ENCODE peak calls at places on chromosomes 1 and 21, in ten cellular contexts. One of them, this sample, is unnamed.

GRCh38 chr1:178275553-178275952 is 181.6 kb downstream of the RASAL2 start:
- DNase-seq in esophagus squamous epithelium: no peak
- DNase-seq in stomach: no peak
- DNase-seq in thoracic aorta: no peak
- DNase-seq in ovary: no peak
- DNase-seq in CD4-positive, alpha-beta T cell: no peak
- DNase-seq in adrenal gland: no peak
- DNase-seq in SK-N-SH: no peak
- DNase-seq in IMR-90: peak; percentile 37
- DNase-seq in A549: no peak
- DNase-seq in this sample: no peak

GRCh38 chr21:33238565-33239255 is 9.0 kb downstream of the IFNAR2 start:
- DNase-seq in esophagus squamous epithelium: no peak
- DNase-seq in stomach: no peak
- DNase-seq in thoracic aorta: no peak
- DNase-seq in ovary: no peak
- DNase-seq in CD4-positive, alpha-beta T cell: no peak
- DNase-seq in adrenal gland: no peak
- DNase-seq in SK-N-SH: no peak
- DNase-seq in IMR-90: no peak
- DNase-seq in A549: no peak
- DNase-seq in this sample: no peak

GRCh38 chr1:37793773-37794371 is at the start of gene MANEAL:
- DNase-seq in esophagus squamous epithelium: no peak
- DNase-seq in stomach: peak; percentile 48
- DNase-seq in thoracic aorta: no peak
- DNase-seq in ovary: no peak
- DNase-seq in CD4-positive, alpha-beta T cell: no peak
- DNase-seq in adrenal gland: peak; percentile 70
- DNase-seq in SK-N-SH: peak; percentile 91
- DNase-seq in IMR-90: peak; percentile 54
- DNase-seq in A549: peak; percentile 57
- DNase-seq in this sample: peak; percentile 80

GRCh38 chr1:84402060-84402459 is 3.8 kb downstream of the DNASE2B start:
- DNase-seq in esophagus squamous epithelium: no peak
- DNase-seq in stomach: no peak
- DNase-seq in thoracic aorta: no peak
- DNase-seq in ovary: no peak
- DNase-seq in CD4-positive, alpha-beta T cell: no peak
- DNase-seq in adrenal gland: no peak
- DNase-seq in SK-N-SH: no peak
- DNase-seq in IMR-90: peak; percentile 42
- DNase-seq in A549: no peak
- DNase-seq in this sample: no peak

GRCh38 chr1:29332204-29332603 is 95.9 kb downstream of the PTPRU start:
- DNase-seq in esophagus squamous epithelium: no peak
- DNase-seq in stomach: no peak
- DNase-seq in thoracic aorta: no peak
- DNase-seq in ovary: no peak
- DNase-seq in CD4-positive, alpha-beta T cell: no peak
- DNase-seq in adrenal gland: no peak
- DNase-seq in SK-N-SH: no peak
- DNase-seq in IMR-90: peak; percentile 21
- DNase-seq in A549: peak; percentile 53
- DNase-seq in this sample: no peak

GRCh38 chr1:247435026-247435770 is 19.2 kb downstream of the NLRP3 start:
- DNase-seq in esophagus squamous epithelium: no peak
- DNase-seq in stomach: no peak
- DNase-seq in thoracic aorta: no peak
- DNase-seq in ovary: no peak
- DNase-seq in CD4-positive, alpha-beta T cell: no peak
- DNase-seq in adrenal gland: no peak
- DNase-seq in SK-N-SH: no peak
- DNase-seq in IMR-90: no peak
- DNase-seq in A549: no peak
- DNase-seq in this sample: no peak

GRCh38 chr1:119226880-119227279 is 86.4 kb upstream of the WARS2 start:
- DNase-seq in esophagus squamous epithelium: no peak
- DNase-seq in stomach: no peak
- DNase-seq in thoracic aorta: no peak
- DNase-seq in ovary: no peak
- DNase-seq in CD4-positive, alpha-beta T cell: no peak
- DNase-seq in adrenal gland: no peak
- DNase-seq in SK-N-SH: no peak
- DNase-seq in IMR-90: no peak
- DNase-seq in A549: no peak
- DNase-seq in this sample: no peak

GRCh38 chr1:1971688-1972087 is 31.9 kb downstream of the CFAP74 start:
- DNase-seq in esophagus squamous epithelium: no peak
- DNase-seq in stomach: no peak
- DNase-seq in thoracic aorta: no peak
- DNase-seq in ovary: no peak
- DNase-seq in CD4-positive, alpha-beta T cell: no peak
- DNase-seq in adrenal gland: no peak
- DNase-seq in SK-N-SH: no peak
- DNase-seq in IMR-90: no peak
- DNase-seq in A549: no peak
- DNase-seq in this sample: peak; percentile 72

GRCh38 chr1:28132110-28132897 is 43.9 kb upstream of the EYA3 start:
- DNase-seq in esophagus squamous epithelium: no peak
- DNase-seq in stomach: no peak
- DNase-seq in thoracic aorta: no peak
- DNase-seq in ovary: no peak
- DNase-seq in CD4-positive, alpha-beta T cell: no peak
- DNase-seq in adrenal gland: no peak
- DNase-seq in SK-N-SH: no peak
- DNase-seq in IMR-90: no peak
- DNase-seq in A549: no peak
- DNase-seq in this sample: no peak

GRCh38 chr1:216055004-216055403 is 368.2 kb downstream of the USH2A start:
- DNase-seq in esophagus squamous epithelium: no peak
- DNase-seq in stomach: no peak
- DNase-seq in thoracic aorta: no peak
- DNase-seq in ovary: no peak
- DNase-seq in CD4-positive, alpha-beta T cell: no peak
- DNase-seq in adrenal gland: no peak
- DNase-seq in SK-N-SH: no peak
- DNase-seq in IMR-90: no peak
- DNase-seq in A549: no peak
- DNase-seq in this sample: no peak

GRCh38 chr1:27581823-27582243 is 22.1 kb downstream of the AHDC1 start:
- DNase-seq in esophagus squamous epithelium: no peak
- DNase-seq in stomach: no peak
- DNase-seq in thoracic aorta: no peak
- DNase-seq in ovary: peak; percentile 64
- DNase-seq in CD4-positive, alpha-beta T cell: no peak
- DNase-seq in adrenal gland: peak; percentile 68
- DNase-seq in SK-N-SH: no peak
- DNase-seq in IMR-90: no peak
- DNase-seq in A549: no peak
- DNase-seq in this sample: no peak

GRCh38 chr1:164659621-164660414 is 100.8 kb downstream of the PBX1 start:
- DNase-seq in esophagus squamous epithelium: no peak
- DNase-seq in stomach: peak; percentile 56
- DNase-seq in thoracic aorta: no peak
- DNase-seq in ovary: no peak
- DNase-seq in CD4-positive, alpha-beta T cell: no peak
- DNase-seq in adrenal gland: no peak
- DNase-seq in SK-N-SH: no peak
- DNase-seq in IMR-90: no peak
- DNase-seq in A549: no peak
- DNase-seq in this sample: no peak

GRCh38 chr1:55015731-55016620 is 17.2 kb downstream of the BSND start:
- DNase-seq in esophagus squamous epithelium: no peak
- DNase-seq in stomach: no peak
- DNase-seq in thoracic aorta: no peak
- DNase-seq in ovary: no peak
- DNase-seq in CD4-positive, alpha-beta T cell: no peak
- DNase-seq in adrenal gland: no peak
- DNase-seq in SK-N-SH: no peak
- DNase-seq in IMR-90: peak; percentile 56
- DNase-seq in A549: no peak
- DNase-seq in this sample: no peak

GRCh38 chr1:115133440-115133839 is 44.1 kb upstream of the TSPAN2 start:
- DNase-seq in esophagus squamous epithelium: no peak
- DNase-seq in stomach: no peak
- DNase-seq in thoracic aorta: no peak
- DNase-seq in ovary: no peak
- DNase-seq in CD4-positive, alpha-beta T cell: no peak
- DNase-seq in adrenal gland: no peak
- DNase-seq in SK-N-SH: no peak
- DNase-seq in IMR-90: peak; percentile 68
- DNase-seq in A549: peak; percentile 14
- DNase-seq in this sample: no peak

GRCh38 chr1:169853335-169853734 is 40.4 kb downstream of the SCYL3 start:
- DNase-seq in esophagus squamous epithelium: no peak
- DNase-seq in stomach: no peak
- DNase-seq in thoracic aorta: no peak
- DNase-seq in ovary: no peak
- DNase-seq in CD4-positive, alpha-beta T cell: no peak
- DNase-seq in adrenal gland: no peak
- DNase-seq in SK-N-SH: no peak
- DNase-seq in IMR-90: no peak
- DNase-seq in A549: no peak
- DNase-seq in this sample: no peak

GRCh38 chr1:246107516-246108277 is 399.4 kb downstream of the SMYD3 start:
- DNase-seq in esophagus squamous epithelium: no peak
- DNase-seq in stomach: no peak
- DNase-seq in thoracic aorta: no peak
- DNase-seq in ovary: no peak
- DNase-seq in CD4-positive, alpha-beta T cell: no peak
- DNase-seq in adrenal gland: no peak
- DNase-seq in SK-N-SH: peak; percentile 57
- DNase-seq in IMR-90: peak; percentile 49
- DNase-seq in A549: no peak
- DNase-seq in this sample: no peak

DNA sequence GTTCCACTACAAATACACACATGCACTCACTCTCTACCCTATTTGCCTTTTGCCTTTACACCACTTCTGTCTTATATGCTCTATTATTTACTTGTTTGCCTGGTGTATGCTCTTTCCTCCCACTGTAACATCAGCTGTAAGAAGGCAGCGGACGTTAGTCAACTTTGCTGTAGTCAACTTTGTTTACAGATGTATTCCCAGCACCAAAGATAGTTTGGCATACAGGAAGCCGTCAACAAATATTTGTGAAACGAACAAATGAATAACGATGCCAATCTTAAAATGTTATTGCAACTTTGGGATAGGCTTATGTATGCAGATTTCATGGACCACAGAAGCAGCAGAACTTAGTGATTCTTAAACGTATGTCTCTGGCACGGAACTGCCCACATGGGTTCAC is 138.3 kb upstream of the GALNT2 start:
- DNase-seq in esophagus squamous epithelium: no peak
- DNase-seq in stomach: no peak
- DNase-seq in thoracic aorta: no peak
- DNase-seq in ovary: no peak
- DNase-seq in CD4-positive, alpha-beta T cell: no peak
- DNase-seq in adrenal gland: no peak
- DNase-seq in SK-N-SH: no peak
- DNase-seq in IMR-90: no peak
- DNase-seq in A549: no peak
- DNase-seq in this sample: no peak
- TF ChIP-seq CTCF in esophagus squamous epithelium: no peak
- TF ChIP-seq CTCF in stomach: no peak
- TF ChIP-seq CTCF in thoracic aorta: no peak
- TF ChIP-seq CTCF in ovary: no peak
- TF ChIP-seq CTCF in CD4-positive, alpha-beta T cell: no peak
- TF ChIP-seq CTCF in adrenal gland: no peak
- TF ChIP-seq CTCF in SK-N-SH: no peak
- TF ChIP-seq CTCF in IMR-90: no peak
- TF ChIP-seq CTCF in A549: no peak
- TF ChIP-seq CTCF in this sample: no peak

GRCh38 chr1:173469656-173470055 is 7.5 kb upstream of the PRDX6 start:
- DNase-seq in esophagus squamous epithelium: no peak
- DNase-seq in stomach: no peak
- DNase-seq in thoracic aorta: no peak
- DNase-seq in ovary: no peak
- DNase-seq in CD4-positive, alpha-beta T cell: no peak
- DNase-seq in adrenal gland: no peak
- DNase-seq in SK-N-SH: no peak
- DNase-seq in IMR-90: no peak
- DNase-seq in A549: no peak
- DNase-seq in this sample: no peak

GRCh38 chr1:173470608-173471007 is 6.5 kb upstream of the PRDX6 start:
- DNase-seq in esophagus squamous epithelium: no peak
- DNase-seq in stomach: no peak
- DNase-seq in thoracic aorta: no peak
- DNase-seq in ovary: no peak
- DNase-seq in CD4-positive, alpha-beta T cell: no peak
- DNase-seq in adrenal gland: no peak
- DNase-seq in SK-N-SH: no peak
- DNase-seq in IMR-90: no peak
- DNase-seq in A549: no peak
- DNase-seq in this sample: no peak

GRCh38 chr1:173467426-173467825 is 9.7 kb upstream of the PRDX6 start:
- DNase-seq in esophagus squamous epithelium: no peak
- DNase-seq in stomach: no peak
- DNase-seq in thoracic aorta: no peak
- DNase-seq in ovary: no peak
- DNase-seq in CD4-positive, alpha-beta T cell: no peak
- DNase-seq in adrenal gland: no peak
- DNase-seq in SK-N-SH: no peak
- DNase-seq in IMR-90: peak; percentile 84
- DNase-seq in A549: no peak
- DNase-seq in this sample: no peak
- H3K9me3 ChIP-seq in esophagus squamous epithelium: no peaks in the 10 kb centered on the region
- H3K9me3 ChIP-seq in stomach: peaks cover 18% of the 10 kb centered on the region
- H3K9me3 ChIP-seq in thoracic aorta: no peaks in the 10 kb centered on the region
- H3K9me3 ChIP-seq in ovary: peaks cover 7% of the 10 kb centered on the region
- H3K9me3 ChIP-seq in CD4-positive, alpha-beta T cell: peaks cover 12% of the 10 kb centered on the region
- H3K9me3 ChIP-seq in adrenal gland: no peaks in the 10 kb centered on the region
- H3K9me3 ChIP-seq in SK-N-SH: no peaks in the 10 kb centered on the region
- H3K9me3 ChIP-seq in IMR-90: peaks cover 5% of the 10 kb centered on the region
- H3K9me3 ChIP-seq in A549: peaks cover 35% of the 10 kb centered on the region
- H3K9me3 ChIP-seq in this sample: no peaks in the 10 kb centered on the region

DNA sequence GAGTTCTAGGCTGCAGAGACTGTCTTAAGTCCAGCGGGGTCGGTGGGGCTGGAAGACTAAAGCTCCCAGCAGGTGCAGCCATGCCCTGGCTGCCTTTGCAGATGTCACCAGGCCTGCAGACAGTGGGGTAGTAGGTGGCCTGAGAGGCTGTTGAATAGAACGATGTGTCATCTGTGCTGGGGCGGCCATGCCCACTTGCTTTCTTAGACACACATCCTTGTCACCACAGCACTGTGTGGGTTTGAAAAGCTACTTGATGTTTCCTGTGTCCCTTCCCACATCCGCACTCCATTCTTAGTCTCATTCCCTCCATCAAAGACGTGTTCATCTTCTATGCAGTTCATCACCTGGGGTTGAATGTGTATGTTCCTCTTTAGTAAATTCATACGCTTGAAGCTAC is 184.5 kb upstream of the TMEM51 start:
- DNase-seq in esophagus squamous epithelium: no peak
- DNase-seq in stomach: no peak
- DNase-seq in thoracic aorta: no peak
- DNase-seq in ovary: no peak
- DNase-seq in CD4-positive, alpha-beta T cell: no peak
- DNase-seq in adrenal gland: no peak
- DNase-seq in SK-N-SH: no peak
- DNase-seq in IMR-90: no peak
- DNase-seq in A549: no peak
- DNase-seq in this sample: no peak
- H3K27ac ChIP-seq in esophagus squamous epithelium: peak overlapping the region; percentile 82
- H3K27ac ChIP-seq in stomach: peak overlapping the region; percentile 60
- H3K27ac ChIP-seq in thoracic aorta: peak overlapping the region; percentile 77
- H3K27ac ChIP-seq in ovary: no peak overlapping the region
- H3K27ac ChIP-seq in CD4-positive, alpha-beta T cell: no peak overlapping the region
- H3K27ac ChIP-seq in adrenal gland: peak overlapping the region; percentile 77
- H3K27ac ChIP-seq in SK-N-SH: peak overlapping the region; percentile 92
- H3K27ac ChIP-seq in IMR-90: peak overlapping the region; percentile 86
- H3K27ac ChIP-seq in A549: no peak overlapping the region
- H3K27ac ChIP-seq in this sample: peak overlapping the region; percentile 75

GRCh38 chr1:48033495-48034050 is 36.4 kb upstream of the TRABD2B start:
- DNase-seq in esophagus squamous epithelium: no peak
- DNase-seq in stomach: no peak
- DNase-seq in thoracic aorta: no peak
- DNase-seq in ovary: no peak
- DNase-seq in CD4-positive, alpha-beta T cell: no peak
- DNase-seq in adrenal gland: peak; percentile 18
- DNase-seq in SK-N-SH: no peak
- DNase-seq in IMR-90: no peak
- DNase-seq in A549: no peak
- DNase-seq in this sample: no peak
- TF ChIP-seq CTCF in esophagus squamous epithelium: no peak
- TF ChIP-seq CTCF in stomach: no peak
- TF ChIP-seq CTCF in thoracic aorta: no peak
- TF ChIP-seq CTCF in ovary: no peak
- TF ChIP-seq CTCF in CD4-positive, alpha-beta T cell: no peak
- TF ChIP-seq CTCF in adrenal gland: no peak
- TF ChIP-seq CTCF in SK-N-SH: no peak
- TF ChIP-seq CTCF in IMR-90: no peak
- TF ChIP-seq CTCF in A549: no peak
- TF ChIP-seq CTCF in this sample: no peak